ENCODE peak calls at places on chromosomes 6 and 20, in four cellular contexts. R, L, W and A are unnamed samples.

GRCh38 chr6:139251377-139252017 is 40.3 kb downstream of the TXLNB start:
- DNase-seq in R (peak; percentile 21), L (no peak), W (no peak), A (no peak)

GRCh38 chr6:155949256-155949655 is 493.6 kb upstream of the NOX3 start:
- DNase-seq in R (no peak), L (no peak), W (no peak), A (no peak)

GRCh38 chr6:17103715-17104114 is 1.9 kb downstream of the STMND1 start:
- DNase-seq in R (no peak), L (peak; percentile 8), W (no peak), A (no peak)

GRCh38 chr20:45336530-45337366 is 11.5 kb downstream of the SDC4 start:
- DNase-seq in R (peak; percentile 93), L (no peak), W (peak; percentile 73), A (peak; percentile 71)

GRCh38 chr20:50172347-50173013 is 18.1 kb upstream of the CEBPB start:
- DNase-seq in R (peak; percentile 69), L (no peak), W (peak; percentile 88), A (peak; percentile 81)

GRCh38 chr20:61958773-61959172 is 106.9 kb downstream of the TAF4 start:
- DNase-seq in R (no peak), L (no peak), W (no peak), A (no peak)

GRCh38 chr6:44960898-44961297 is 367.2 kb upstream of the RUNX2 start:
- DNase-seq in R (no peak), L (no peak), W (no peak), A (peak; percentile 22)

GRCh38 chr6:87274660-87275273 is 47.6 kb upstream of the SMIM8 start:
- DNase-seq in R (peak; percentile 76), L (peak; percentile 4), W (no peak), A (peak; percentile 73)

GRCh38 chr6:168292911-168293310 is 26.7 kb downstream of the DACT2 start:
- DNase-seq in R (no peak), L (no peak), W (no peak), A (no peak)

GRCh38 chr6:96194675-96195074 is 178.9 kb downstream of the FUT9 start:
- DNase-seq in R (no peak), L (no peak), W (no peak), A (no peak)
- H3K4me3 ChIP-seq in R (no peak overlapping the region), L (no peak overlapping the region), W (no peak overlapping the region), A (no peak overlapping the region)

DNA sequence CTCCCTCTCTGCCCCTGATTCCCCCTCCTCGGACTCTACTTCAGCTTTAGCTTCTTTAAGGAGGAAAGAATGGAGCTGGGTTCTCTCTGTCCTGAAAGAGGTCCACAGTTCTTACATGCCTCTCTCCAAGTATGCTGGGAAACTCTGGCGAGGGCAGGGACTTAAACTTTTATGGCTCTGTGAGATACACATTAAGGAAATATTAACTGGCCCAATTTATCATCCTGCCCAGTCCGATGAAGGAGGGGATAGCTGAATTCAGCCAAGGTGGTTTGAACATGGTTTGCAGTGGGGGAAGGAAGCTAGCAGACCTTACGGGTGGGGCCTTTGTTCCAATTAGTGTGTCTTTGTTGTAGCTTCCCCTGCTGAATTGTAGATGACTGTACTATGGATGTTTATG is 121.7 kb downstream of the EYA4 start:
- DNase-seq in R (no peak), L (no peak), W (no peak), A (no peak)
- TF ChIP-seq CTCF in R (no peak), L (no peak), W (no peak), A (no peak)

DNA sequence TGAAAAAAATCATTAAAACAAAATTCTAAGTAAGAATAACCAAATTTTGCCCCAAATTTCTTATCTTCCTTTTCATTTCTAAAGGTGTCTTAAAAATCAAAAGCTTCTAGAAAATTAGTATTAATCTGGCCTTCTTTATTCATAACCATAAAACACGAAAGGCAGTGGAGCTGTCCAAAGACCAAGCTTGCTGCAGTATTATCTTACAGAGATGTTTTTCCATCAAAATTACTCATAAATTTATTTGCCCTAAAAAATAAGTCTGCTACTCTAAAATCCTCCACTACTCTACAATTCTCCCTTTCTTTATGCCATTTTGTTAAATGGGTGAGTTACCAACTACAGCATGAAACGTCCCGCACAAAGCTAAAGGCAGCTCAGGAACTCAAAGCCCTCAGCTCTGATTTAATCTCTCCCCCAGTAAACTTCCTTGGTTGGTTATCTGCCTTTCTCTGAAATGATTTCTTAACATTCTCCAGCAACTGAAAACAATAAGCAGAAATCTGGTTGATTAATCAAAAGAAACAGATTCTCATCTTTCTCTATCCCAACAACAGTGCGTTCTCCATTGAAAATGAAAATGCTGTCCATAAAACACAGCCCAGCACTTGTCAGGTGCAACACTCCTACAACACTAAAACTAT is 2.1 kb downstream of the USP49 start:
- DNase-seq in R (no peak), L (no peak), W (no peak), A (no peak)
- H3K4me3 ChIP-seq in R (no peak overlapping the region), L (no peak overlapping the region), W (no peak overlapping the region), A (no peak overlapping the region)

GRCh38 chr6:2915150-2915549 is 12.0 kb upstream of the SERPINB9 start:
- DNase-seq in R (no peak), L (no peak), W (no peak), A (no peak)
- TF ChIP-seq CTCF in R (no peak), L (no peak), W (no peak), A (no peak)

DNA sequence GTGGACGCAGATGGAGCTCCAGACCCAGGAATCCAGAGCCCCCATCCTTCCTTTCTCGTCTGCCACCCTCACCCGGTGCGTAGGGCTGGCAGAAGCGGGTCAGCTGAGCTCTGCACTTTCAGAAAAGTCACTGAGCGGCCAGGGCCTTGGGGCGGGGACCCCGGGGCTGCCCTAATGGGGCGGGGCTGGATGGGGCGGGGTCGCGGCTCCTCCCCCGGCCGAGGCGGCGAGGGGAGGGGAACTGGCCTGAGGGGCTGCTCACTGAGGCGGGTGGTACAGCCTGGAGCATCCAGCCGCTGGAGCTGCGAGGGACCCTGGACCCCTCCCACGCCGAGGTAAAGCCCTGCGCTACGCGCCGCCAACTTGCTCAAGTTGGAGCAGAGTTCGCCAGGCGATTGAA is at the start of the genes DEFB124 and REM1:
- DNase-seq in R (no peak), L (no peak), W (peak; percentile 38), A (no peak)
- H3K4me3 ChIP-seq in R (peak within 1 kb of the TSS; percentile 3), L (no peak within 1 kb of the TSS), W (peak within 1 kb of the TSS; percentile 55), A (peak within 1 kb of the TSS; percentile 48)

GRCh38 chr6:89278956-89279355 is 36.1 kb downstream of the GABRR2 start:
- DNase-seq in R (no peak), L (no peak), W (no peak), A (no peak)

GRCh38 chr6:89284963-89285735 is 29.9 kb downstream of the GABRR2 start:
- DNase-seq in R (no peak), L (no peak), W (no peak), A (no peak)

GRCh38 chr6:89282749-89283148 is 32.4 kb downstream of the GABRR2 start:
- DNase-seq in R (no peak), L (no peak), W (no peak), A (no peak)

GRCh38 chr6:89284081-89284480 is 31.0 kb downstream of the GABRR2 start:
- DNase-seq in R (no peak), L (no peak), W (no peak), A (no peak)

DNA sequence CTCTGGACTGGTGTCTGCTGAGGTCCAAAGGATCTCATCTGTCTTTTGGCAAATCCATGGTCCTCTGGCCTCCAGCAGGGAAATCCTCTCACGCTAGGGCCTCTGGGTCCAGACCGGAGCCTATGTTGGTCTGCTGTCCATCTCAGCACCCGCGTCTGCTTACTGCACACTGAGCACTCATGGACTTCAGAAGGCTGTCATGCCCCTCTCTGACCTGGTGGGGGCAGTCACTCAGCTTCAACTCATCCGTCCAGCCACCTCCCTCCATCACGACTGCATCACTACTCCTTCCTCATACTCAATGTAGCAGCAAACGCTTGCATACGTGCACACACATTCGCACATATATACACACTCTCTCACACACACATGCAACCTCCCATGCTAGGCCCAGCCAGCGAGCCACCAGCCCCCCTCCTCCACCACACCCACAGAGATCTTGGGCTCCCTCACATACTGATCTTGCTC is 33.3 kb downstream of the GABRR2 start:
- DNase-seq in R (peak; percentile 15), L (peak; percentile 86), W (no peak), A (peak; percentile 55)
- TF ChIP-seq CTCF in R (peak; percentile 41), L (peak; percentile 94), W (peak; percentile 34), A (peak; percentile 50)

DNA sequence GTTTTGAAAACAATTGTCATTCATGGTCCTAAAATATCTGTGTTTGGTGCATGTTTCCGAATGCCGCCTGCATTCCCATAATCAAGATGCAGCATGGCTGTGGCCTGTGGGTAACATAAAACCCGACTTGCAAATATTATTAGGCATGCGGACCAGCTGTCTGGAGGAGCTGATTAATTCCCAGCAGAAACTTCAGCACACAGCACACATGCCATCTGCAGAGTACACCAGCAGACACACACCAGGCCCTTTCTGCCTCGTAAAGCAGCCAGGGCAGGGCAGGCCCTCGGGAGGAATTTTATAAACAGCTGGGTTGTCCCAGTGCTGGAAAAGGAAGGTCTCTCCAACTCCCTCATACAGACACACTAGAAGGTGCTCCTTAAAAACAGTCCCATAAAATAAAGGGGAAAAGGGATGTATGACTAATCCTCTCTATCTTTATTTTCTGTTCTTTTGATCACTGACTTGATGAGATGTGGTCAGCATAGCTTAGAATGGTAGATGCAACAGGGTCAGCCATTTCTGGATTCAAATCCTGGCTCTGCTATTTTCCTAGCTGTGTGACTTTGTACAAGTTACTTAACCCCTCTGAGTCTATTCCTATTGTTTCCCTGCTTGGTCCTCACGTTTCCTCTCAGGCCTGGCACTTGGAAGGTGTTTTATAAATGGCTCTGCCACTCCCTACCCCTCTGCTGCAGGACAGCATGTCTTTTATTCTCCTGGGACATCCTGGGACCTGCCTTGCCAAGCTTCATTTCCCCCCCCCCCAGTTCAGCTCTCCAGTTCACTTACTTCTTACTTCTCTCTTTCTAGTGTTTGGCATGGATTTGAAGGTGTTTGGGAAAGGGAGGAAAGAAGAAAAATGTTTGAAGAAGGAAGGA is 85.9 kb upstream of the TRAF3IP2 start:
- DNase-seq in R (peak; percentile 70), L (no peak), W (no peak), A (peak; percentile 44)
- H3K4me3 ChIP-seq in R (no peak overlapping the region), L (no peak overlapping the region), W (no peak overlapping the region), A (no peak overlapping the region)

DNA sequence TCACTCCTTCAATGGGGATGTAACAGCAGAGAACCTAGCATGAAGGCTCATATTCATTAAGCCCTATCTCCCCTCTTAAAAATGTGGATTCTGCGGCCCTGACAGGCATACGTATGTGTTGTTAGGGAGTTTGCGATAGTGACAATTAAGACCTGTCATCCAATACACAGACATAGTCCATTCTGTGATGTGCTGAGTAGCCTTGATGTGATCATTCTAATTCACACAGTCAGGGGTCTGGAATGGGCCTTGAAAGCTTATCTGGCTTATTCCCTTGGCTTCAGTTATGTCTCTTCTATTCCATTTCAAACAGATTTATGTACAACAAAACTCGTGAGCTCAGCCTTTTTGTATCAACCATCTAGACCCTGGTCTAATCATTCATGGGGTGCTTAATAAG is 469.2 kb upstream of the NRSN1 start:
- DNase-seq in R (no peak), L (no peak), W (no peak), A (no peak)
- TF ChIP-seq CTCF in R (no peak), L (no peak), W (no peak), A (no peak)